ENCODE peak calls at places on chromosomes 1 and 21, in four cellular contexts. P is adipocyte; R is NCI-H345; Q is stimulated activated CD8-positive, alpha-beta memory T cell treated with anti-CD3 and anti-CD28 coated beads, Interleukin-4, amount 100 ng/mL, for 4 hours. A is an unnamed sample.

GRCh38 chr1:238916828-238917227 is 469.5 kb upstream of the CHRM3 start:
- DNase-seq in P (no peak), R (no peak), Q (no peak), A (no peak)

GRCh38 chr1:41382531-41383090 is 21.4 kb downstream of the FOXO6 start:
- DNase-seq in P (peak; percentile 51), R (no peak), Q (no peak), A (peak; percentile 64)

GRCh38 chr1:196317535-196318522 is 290.4 kb downstream of the KCNT2 start:
- DNase-seq in Q (no peak), R (peak; percentile 63), P (peak; percentile 76), A (no peak)

GRCh38 chr1:36118805-36119204 is 6.2 kb downstream of the COL8A2 start:
- DNase-seq in R (no peak), Q (no peak), P (no peak), A (no peak)

GRCh38 chr1:89466307-89466925 is 58.2 kb upstream of the LRRC8B start:
- DNase-seq in R (no peak), P (no peak), Q (no peak), A (no peak)

GRCh38 chr21:25362375-25363267 is 244.7 kb downstream of the MRPL39 start:
- DNase-seq in Q (no peak), P (no peak), R (no peak), A (no peak)

GRCh38 chr1:202274611-202275010 is 67.1 kb downstream of the UBE2T start:
- DNase-seq in P (no peak), Q (no peak), R (no peak), A (no peak)

GRCh38 chr1:151455231-151455630 is 4.1 kb downstream of the POGZ start:
- DNase-seq in P (peak; percentile 24), Q (no peak), R (no peak), A (no peak)

GRCh38 chr1:116988248-116988647 is 13.3 kb upstream of the CD101 start:
- DNase-seq in R (no peak), Q (no peak), P (no peak), A (no peak)

GRCh38 chr1:60171793-60172192 is 98.2 kb upstream of the C1orf87 start:
- DNase-seq in Q (no peak), R (no peak), P (peak; percentile 81), A (no peak)

GRCh38 chr1:30232288-30232899 is 491.0 kb downstream of the MATN1 start:
- DNase-seq in P (no peak), R (peak; percentile 11), Q (no peak), A (no peak)

GRCh38 chr21:14864211-14865021 is 200.4 kb downstream of the NRIP1 start:
- DNase-seq in Q (no peak), P (peak; percentile 76), R (no peak), A (no peak)

GRCh38 chr21:26801524-26801923 is 43.7 kb downstream of the ADAMTS1 start:
- DNase-seq in R (no peak), P (peak; percentile 89), Q (no peak), A (no peak)

GRCh38 chr1:22794691-22795090 is 84.1 kb downstream of the EPHB2 start:
- DNase-seq in R (no peak), Q (no peak), P (peak; percentile 37), A (no peak)

GRCh38 chr1:241048558-241048957 is 308.4 kb downstream of the RGS7 start:
- DNase-seq in Q (no peak), R (peak; percentile 1), P (no peak), A (no peak)

GRCh38 chr1:235883261-235883927 is 16.7 kb upstream of the LYST start:
- DNase-seq in P (peak; percentile 90), R (no peak), Q (no peak), A (no peak)

GRCh38 chr21:44880762-44881585 is 7.5 kb upstream of the PTTG1IP start:
- DNase-seq in R (no peak), Q (no peak), P (peak; percentile 53), A (no peak)

GRCh38 chr1:1554926-1555915 is 14.8 kb upstream of the TMEM240 start:
- DNase-seq in Q (no peak), P (peak; percentile 34), R (no peak), A (no peak)

GRCh38 chr1:113946668-113947387 is 17.7 kb downstream of the HIPK1 start:
- DNase-seq in P (no peak), R (no peak), Q (no peak), A (no peak)

GRCh38 chr1:46034601-46035516 is 97.6 kb downstream of the PIK3R3 start:
- DNase-seq in Q (no peak), P (no peak), R (no peak), A (no peak)

GRCh38 chr1:47192458-47193384 is 2.9 kb upstream of the PDZK1IP1 start:
- DNase-seq in Q (peak; percentile 46), R (peak; percentile 66), P (peak; percentile 87), A (peak; percentile 64)

GRCh38 chr1:192579319-192579738 is 3.8 kb downstream of the RGS1 start:
- DNase-seq in Q (no peak), R (no peak), P (peak; percentile 58), A (no peak)

GRCh38 chr1:12067900-12068821 is 5.1 kb downstream of the TNFRSF8 start:
- DNase-seq in Q (no peak), R (no peak), P (peak; percentile 68), A (no peak)

GRCh38 chr1:158002022-158002629 is 8.7 kb downstream of the KIRREL1 start:
- DNase-seq in R (no peak), Q (no peak), P (peak; percentile 87), A (no peak)

GRCh38 chr1:174165471-174166137 is 6.3 kb downstream of the RABGAP1L start:
- DNase-seq in R (no peak), Q (no peak), P (peak; percentile 15), A (no peak)

GRCh38 chr1:231896806-231897205 is 270.2 kb downstream of the DISC1 start:
- DNase-seq in Q (no peak), P (no peak), R (no peak), A (no peak)

A was measured in mesothelial cell of epicardium.